ENCODE peak calls at places on chromosomes 3 and 15, in eight cellular contexts. V is mesendoderm; Z is sigmoid colon; N is neuronal stem cell; E is IMR-90; U is transverse colon; X is CD8-positive, alpha-beta memory T cell; P is PC-9. F is an unnamed sample. For H3K36me3, the result is how much of the 10 kb centered on the place peaks cover.

GRCh38 chr15:47194718-47195117 is 522.6 kb upstream of the SEMA6D start:
- DNase-seq in V (peak), Z (no peak), N (no peak), E (peak), U (no peak), X (no peak), P (no peak), F (no peak)

GRCh38 chr3:110576962-110577361 is 494.7 kb upstream of the NECTIN3 start:
- DNase-seq in V (peak), Z (no peak), N (peak), E (peak), U (no peak), X (no peak), P (peak), F (peak)

GRCh38 chr15:52790941-52791751 is 1.0 kb upstream of the ONECUT1 start:
- DNase-seq in V (peak), Z (no peak), N (peak), E (peak), U (no peak), X (no peak), P (no peak), F (no peak)

GRCh38 chr3:130341882-130342281 is 3.6 kb upstream of the COL6A5 start:
- DNase-seq in V (no peak), Z (no peak), N (no peak), E (no peak), U (no peak), X (no peak), P (no peak), F (no peak)

GRCh38 chr15:73082719-73083275 is 30.5 kb downstream of the NEO1 start:
- DNase-seq in V (no peak), Z (no peak), N (no peak), E (no peak), U (no peak), X (no peak), P (no peak), F (no peak)

GRCh38 chr15:25469377-25469776 is 30.6 kb upstream of the UBE3A start:
- DNase-seq in V (no peak), Z (no peak), N (no peak), E (no peak), U (no peak), X (no peak), P (no peak), F (peak)

GRCh38 chr15:58380280-58380945 is 51.4 kb upstream of the LIPC start:
- DNase-seq in V (no peak), Z (no peak), N (no peak), E (no peak), U (no peak), X (no peak), P (no peak), F (no peak)

GRCh38 chr3:150613709-150614480 is 10.8 kb downstream of the SELENOT start:
- DNase-seq in V (no peak), Z (no peak), N (no peak), E (no peak), U (no peak), X (no peak), P (no peak), F (no peak)

GRCh38 chr3:112364291-112364690 is 31.3 kb downstream of the CD200 start:
- DNase-seq in V (no peak), Z (no peak), N (no peak), E (no peak), U (no peak), X (no peak), P (no peak), F (no peak)

GRCh38 chr3:16897254-16897926 is 12.6 kb downstream of the PLCL2 start:
- DNase-seq in V (no peak), Z (no peak), N (no peak), E (peak), U (peak), X (no peak), P (no peak), F (no peak)

GRCh38 chr15:69623521-69624513 is 171.2 kb downstream of the RPLP1 start:
- DNase-seq in V (no peak), Z (no peak), N (no peak), E (no peak), U (no peak), X (no peak), P (no peak), F (no peak)

GRCh38 chr3:150158974-150159625 is 188.4 kb upstream of the PFN2 start:
- DNase-seq in V (no peak), Z (no peak), N (no peak), E (peak), U (no peak), X (no peak), P (no peak), F (no peak)

GRCh38 chr15:67187351-67187854 is 67.1 kb downstream of the AAGAB start:
- DNase-seq in V (no peak), Z (peak), N (no peak), E (no peak), U (no peak), X (no peak), P (no peak), F (peak)

GRCh38 chr3:29141197-29141911 is 139.5 kb upstream of the RBMS3 start:
- DNase-seq in V (peak), Z (no peak), N (no peak), E (peak), U (no peak), X (no peak), P (no peak), F (no peak)

GRCh38 chr3:134369231-134369741 is 5.0 kb downstream of the AMOTL2 start:
- DNase-seq in V (peak), Z (peak), N (no peak), E (peak), U (no peak), X (no peak), P (no peak), F (no peak)

GRCh38 chr3:132347095-132347494 is 29.9 kb downstream of the ACP3 start:
- DNase-seq in V (no peak), Z (no peak), N (no peak), E (no peak), U (no peak), X (no peak), P (peak), F (peak)

GRCh38 chr3:177563381-177563780 is 366.1 kb upstream of the TBL1XR1 start:
- DNase-seq in V (no peak), Z (no peak), N (no peak), E (peak), U (no peak), X (no peak), P (no peak), F (no peak)

GRCh38 chr3:101781166-101781565 is 2.2 kb downstream of the NXPE3 start:
- DNase-seq in V (no peak), Z (no peak), N (no peak), E (no peak), U (no peak), X (no peak), P (no peak), F (no peak)

GRCh38 chr3:157572559-157573270 is 69.5 kb upstream of the VEPH1 start:
- DNase-seq in V (peak), Z (no peak), N (peak), E (peak), U (peak), X (no peak), P (peak), F (peak)

GRCh38 chr3:183330881-183331280 is 77.8 kb downstream of the B3GNT5 start:
- DNase-seq in V (peak), Z (no peak), N (no peak), E (no peak), U (no peak), X (no peak), P (no peak), F (no peak)

GRCh38 chr15:93143186-93143585 is 54.2 kb upstream of the RGMA start:
- DNase-seq in V (no peak), Z (no peak), N (no peak), E (no peak), U (no peak), X (no peak), P (no peak), F (no peak)

GRCh38 chr3:116318370-116318769 is 126.9 kb downstream of the LSAMP start:
- DNase-seq in V (no peak), Z (no peak), N (no peak), E (no peak), U (no peak), X (no peak), P (no peak), F (no peak)

GRCh38 chr3:192090586-192090985 is 629.6 kb downstream of the PYDC2 start:
- DNase-seq in V (peak), Z (no peak), N (no peak), E (no peak), U (no peak), X (no peak), P (no peak), F (no peak)

GRCh38 chr3:66410371-66410770 is 90.5 kb downstream of the LRIG1 start:
- DNase-seq in V (no peak), Z (peak), N (no peak), E (no peak), U (no peak), X (no peak), P (no peak), F (no peak)

GRCh38 chr3:66410976-66411375 is 89.8 kb downstream of the LRIG1 start:
- DNase-seq in V (no peak), Z (peak), N (no peak), E (no peak), U (no peak), X (no peak), P (no peak), F (no peak)

GRCh38 chr3:66413151-66413751 is 87.6 kb downstream of the LRIG1 start:
- DNase-seq in V (no peak), Z (no peak), N (no peak), E (peak), U (no peak), X (no peak), P (no peak), F (peak)

GRCh38 chr3:66411436-66411835 is 89.4 kb downstream of the LRIG1 start:
- DNase-seq in V (peak), Z (peak), N (no peak), E (no peak), U (no peak), X (no peak), P (no peak), F (peak)

DNA sequence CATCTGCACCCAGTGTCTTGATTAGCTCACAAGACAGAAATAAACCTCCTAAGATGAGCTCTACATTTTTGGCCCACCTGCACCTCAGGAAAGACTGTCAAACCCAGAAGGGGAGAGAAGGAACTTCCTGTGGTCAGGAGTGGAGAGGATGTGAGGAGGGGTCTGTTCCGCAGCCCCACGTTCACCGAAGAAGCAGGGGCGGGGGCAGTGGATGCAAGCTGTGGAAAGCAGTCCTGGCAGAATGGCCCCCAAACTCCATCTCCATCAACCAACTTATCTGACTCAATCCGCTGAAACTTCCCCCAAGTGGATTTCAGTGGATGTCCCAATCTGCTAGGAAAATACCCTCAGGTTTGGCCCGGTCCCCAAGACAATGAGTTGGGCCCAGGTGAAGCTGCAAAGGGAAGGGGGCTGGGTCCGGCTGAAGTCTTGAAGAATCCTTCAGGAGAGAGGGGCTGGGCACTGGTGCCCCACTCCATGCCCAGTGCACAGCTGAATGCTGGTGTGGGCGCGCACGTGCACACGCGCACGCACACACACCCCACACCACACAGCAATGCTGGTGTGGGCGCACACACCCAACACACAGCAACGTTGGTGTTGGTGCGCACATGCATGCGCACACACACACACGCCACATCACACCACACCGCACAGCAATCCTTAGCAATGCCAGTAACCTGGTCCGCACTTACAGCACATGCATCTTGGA is 88.5 kb downstream of the LRIG1 start:
- DNase-seq in V (no peak), Z (peak), N (no peak), E (no peak), U (no peak), X (no peak), P (no peak), F (no peak)
- H3K4me3 ChIP-seq in V (no peak), Z (no peak), N (peak), E (no peak), U (no peak), X (no peak), P (no peak), F (no peak)

DNA sequence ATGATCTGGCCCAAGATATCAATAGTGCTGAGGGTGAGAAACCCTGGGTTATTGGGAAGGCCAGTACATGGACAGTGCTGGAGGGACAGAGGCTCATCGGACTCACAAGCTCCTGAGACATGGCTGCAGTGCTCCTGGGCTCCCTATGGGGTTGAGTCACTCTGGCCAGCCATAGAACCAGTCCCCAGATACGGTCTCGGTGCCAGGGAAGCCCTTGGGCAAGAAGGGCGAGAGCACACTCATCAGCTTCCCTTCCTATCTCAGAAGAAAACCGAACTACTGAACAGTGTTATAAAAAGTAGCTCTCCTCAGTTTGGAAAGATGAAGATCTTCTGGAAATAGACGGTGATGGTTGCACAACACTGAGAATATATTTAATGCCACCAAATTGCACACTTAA is 34.4 kb downstream of the POC1A start:
- DNase-seq in V (no peak), Z (peak), N (no peak), E (no peak), U (no peak), X (no peak), P (no peak), F (no peak)
- H3K36me3 ChIP-seq in V (under half), Z (under half), N (half or more), E (under half), U (under half), X (under half), P (under half), F (under half)

DNA sequence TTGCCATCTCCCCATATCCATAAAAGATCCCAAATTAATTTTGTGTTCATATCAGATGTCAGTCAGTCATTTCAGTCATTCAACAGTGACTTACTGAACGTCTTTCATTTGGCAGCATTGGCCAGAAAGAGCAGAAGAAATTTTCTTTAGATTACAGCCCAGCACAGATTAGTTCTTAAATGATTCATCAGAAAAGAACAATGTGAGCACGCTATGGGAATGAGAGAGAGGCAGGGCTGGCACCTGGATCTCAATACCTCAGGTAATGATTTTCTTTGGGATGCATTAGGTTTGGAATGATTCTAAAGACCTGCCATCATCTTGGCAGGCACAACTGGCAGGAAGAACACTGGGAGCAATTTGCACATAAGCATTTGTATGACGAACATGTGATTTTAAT is 41.6 kb downstream of the FBN1 start:
- DNase-seq in V (no peak), Z (no peak), N (no peak), E (no peak), U (no peak), X (no peak), P (no peak), F (no peak)
- H3K4me3 ChIP-seq in V (no peak), Z (no peak), N (no peak), E (no peak), U (no peak), X (no peak), P (no peak), F (no peak)

GRCh38 chr3:123090700-123091585 is 24.1 kb downstream of the PDIA5 start:
- DNase-seq in V (no peak), Z (no peak), N (peak), E (peak), U (no peak), X (no peak), P (no peak), F (no peak)
- H3K36me3 ChIP-seq in V (under half), Z (under half), N (half or more), E (under half), U (under half), X (under half), P (under half), F (under half)

GRCh38 chr3:126733061-126733430 is 29.0 kb downstream of the CHCHD6 start:
- DNase-seq in V (no peak), Z (no peak), N (no peak), E (no peak), U (no peak), X (no peak), P (no peak), F (no peak)
- H3K4me3 ChIP-seq in V (no peak), Z (no peak), N (no peak), E (no peak), U (no peak), X (no peak), P (no peak), F (no peak)

GRCh38 chr3:118097660-118098059 is 937.0 kb downstream of the IGSF11 start:
- DNase-seq in V (no peak), Z (no peak), N (no peak), E (no peak), U (no peak), X (no peak), P (no peak), F (no peak)
- H3K36me3 ChIP-seq in V (under half), Z (under half), N (under half), E (under half), U (under half), X (under half), P (under half), F (under half)

GRCh38 chr3:69087030-69087791 is 2.5 kb downstream of the ARL6IP5 start:
- DNase-seq in V (no peak), Z (no peak), N (no peak), E (no peak), U (no peak), X (no peak), P (no peak), F (no peak)
- H3K4me3 ChIP-seq in V (no peak), Z (peak), N (no peak), E (no peak), U (peak), X (peak), P (peak), F (peak)

DNA sequence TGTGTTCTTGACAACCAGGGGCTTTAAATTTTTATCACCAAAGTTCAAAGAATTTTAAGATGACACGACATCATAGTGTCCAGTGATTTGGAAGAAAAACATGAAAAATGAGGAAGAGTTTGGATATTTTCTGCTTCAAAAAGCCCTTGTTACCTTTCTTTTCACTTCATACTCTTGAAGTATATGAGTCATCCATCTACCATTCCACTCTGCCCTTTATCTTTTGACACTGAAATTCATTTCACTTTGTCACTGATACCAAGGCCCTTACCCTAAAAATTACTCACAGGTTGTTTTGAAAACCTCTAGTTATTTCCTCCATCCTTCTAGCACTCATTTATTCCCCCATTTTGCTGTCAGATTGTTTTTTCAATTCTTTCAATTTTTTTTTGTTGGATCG is 42.7 kb downstream of the OR5H15 start:
- DNase-seq in V (no peak), Z (no peak), N (no peak), E (no peak), U (no peak), X (no peak), P (no peak), F (no peak)
- H3K36me3 ChIP-seq in V (under half), Z (under half), N (under half), E (under half), U (under half), X (under half), P (under half), F (under half)

GRCh38 chr15:26628071-26628470 is 144.8 kb downstream of the GABRB3 start:
- DNase-seq in V (peak), Z (no peak), N (no peak), E (no peak), U (no peak), X (no peak), P (peak), F (peak)
- H3K4me3 ChIP-seq in V (no peak), Z (no peak), N (no peak), E (no peak), U (no peak), X (no peak), P (no peak), F (peak)

GRCh38 chr3:196048922-196049566 is 32.8 kb downstream of the TFRC start:
- DNase-seq in V (no peak), Z (no peak), N (no peak), E (no peak), U (no peak), X (no peak), P (no peak), F (no peak)
- H3K36me3 ChIP-seq in V (under half), Z (under half), N (half or more), E (under half), U (under half), X (under half), P (under half), F (half or more)